ENCODE peak calls at places on chromosomes 4 and X, in five cellular contexts. H, X, Y, L and F are unnamed samples.

GRCh38 chr4:48493485-48494100 is 3.5 kb downstream of the ZAR1 start:
- DNase-seq in H (no peak), X (no peak), Y (no peak), L (no peak), F (no peak)

GRCh38 chrX:68492583-68492982 is 6.3 kb upstream of the YIPF6 start:
- DNase-seq in H (no peak), X (no peak), Y (no peak), L (no peak), F (no peak)

GRCh38 chrX:82320554-82320953 is 1118.7 kb downstream of the SH3BGRL start:
- DNase-seq in H (no peak), X (no peak), Y (no peak), L (no peak), F (no peak)

GRCh38 chr4:164012396-164013027 is 518.0 kb downstream of the TMA16 start:
- DNase-seq in H (no peak), X (no peak), Y (no peak), L (no peak), F (peak; percentile 79)

GRCh38 chr4:128553665-128554515 is 255.6 kb upstream of the JADE1 start:
- DNase-seq in H (peak; percentile 57), X (no peak), Y (no peak), L (no peak), F (peak; percentile 53)

GRCh38 chrX:109632906-109633504 is 8.0 kb upstream of the KCNE5 start:
- DNase-seq in H (no peak), X (peak; percentile 50), Y (peak; percentile 34), L (peak; percentile 26), F (no peak)

GRCh38 chr4:24662065-24662464 is 77.7 kb upstream of the DHX15 start:
- DNase-seq in H (no peak), X (no peak), Y (no peak), L (no peak), F (no peak)

GRCh38 chr4:54067163-54067562 is 2.8 kb upstream of the CHIC2 start:
- DNase-seq in H (peak; percentile 71), X (peak; percentile 88), Y (no peak), L (peak; percentile 71), F (no peak)

GRCh38 chrX:16544969-16545368 is 105.0 kb upstream of the S100G start:
- DNase-seq in H (no peak), X (no peak), Y (no peak), L (no peak), F (no peak)

GRCh38 chr4:896216-896615 is 35.9 kb downstream of the GAK start:
- DNase-seq in H (no peak), X (no peak), Y (no peak), L (no peak), F (no peak)

GRCh38 chr4:120431180-120431579 is 364.5 kb upstream of the MAD2L1 start:
- DNase-seq in H (no peak), X (no peak), Y (no peak), L (no peak), F (no peak)

GRCh38 chr4:59091376-59092142 is 1981.4 kb upstream of the IGFBP7 start:
- DNase-seq in H (no peak), X (no peak), Y (no peak), L (no peak), F (no peak)

GRCh38 chr4:76952631-76953587 is 3.4 kb downstream of the SEPTIN11 start:
- DNase-seq in H (no peak), X (peak; percentile 34), Y (no peak), L (no peak), F (peak; percentile 39)

GRCh38 chrX:129984196-129984962 is 1.9 kb downstream of the BCORL1 start:
- DNase-seq in H (no peak), X (peak; percentile 43), Y (peak; percentile 73), L (no peak), F (peak; percentile 52)

GRCh38 chr4:128384765-128385164 is 97.2 kb upstream of the PGRMC2 start:
- DNase-seq in H (no peak), X (no peak), Y (no peak), L (no peak), F (no peak)

GRCh38 chr4:4857001-4857808 is 2.3 kb upstream of the MSX1 start:
- DNase-seq in H (no peak), X (no peak), Y (no peak), L (no peak), F (no peak)

GRCh38 chrX:129961180-129962083 is 21.0 kb upstream of the BCORL1 start:
- DNase-seq in H (peak; percentile 68), X (peak; percentile 12), Y (peak; percentile 88), L (no peak), F (peak; percentile 87)

GRCh38 chrX:137430301-137430700 is 135.6 kb upstream of the ZIC3 start:
- DNase-seq in H (no peak), X (no peak), Y (no peak), L (no peak), F (no peak)

GRCh38 chr4:130035391-130035790 is 939.4 kb downstream of the C4orf33 start:
- DNase-seq in H (no peak), X (no peak), Y (no peak), L (no peak), F (no peak)

GRCh38 chrX:153817291-153817690 is 13.1 kb downstream of the PDZD4 start:
- DNase-seq in H (no peak), X (no peak), Y (no peak), L (no peak), F (no peak)

GRCh38 chrX:153819398-153820083 is 10.8 kb downstream of the PDZD4 start:
- DNase-seq in H (no peak), X (no peak), Y (no peak), L (no peak), F (no peak)

GRCh38 chrX:153818571-153819397 is 11.6 kb downstream of the PDZD4 start:
- DNase-seq in H (no peak), X (peak; percentile 43), Y (peak; percentile 91), L (no peak), F (no peak)

GRCh38 chrX:153814591-153815315 is 15.6 kb downstream of the PDZD4 start:
- DNase-seq in H (no peak), X (no peak), Y (no peak), L (no peak), F (no peak)

GRCh38 chrX:153816821-153817220 is 13.5 kb downstream of the PDZD4 start:
- DNase-seq in H (no peak), X (no peak), Y (peak; percentile 48), L (no peak), F (no peak)
- H3K4me3 ChIP-seq in H (no peak overlapping the region), X (no peak overlapping the region), Y (no peak overlapping the region), L (no peak overlapping the region), F (no peak overlapping the region)

GRCh38 chr4:115418997-115419396 is 305.6 kb upstream of the NDST4 start:
- DNase-seq in H (no peak), X (no peak), Y (no peak), L (no peak), F (no peak)
- H3K27ac ChIP-seq in H (no peak overlapping the region), X (no peak overlapping the region), Y (no peak overlapping the region), L (no peak overlapping the region), F (no peak overlapping the region)

DNA sequence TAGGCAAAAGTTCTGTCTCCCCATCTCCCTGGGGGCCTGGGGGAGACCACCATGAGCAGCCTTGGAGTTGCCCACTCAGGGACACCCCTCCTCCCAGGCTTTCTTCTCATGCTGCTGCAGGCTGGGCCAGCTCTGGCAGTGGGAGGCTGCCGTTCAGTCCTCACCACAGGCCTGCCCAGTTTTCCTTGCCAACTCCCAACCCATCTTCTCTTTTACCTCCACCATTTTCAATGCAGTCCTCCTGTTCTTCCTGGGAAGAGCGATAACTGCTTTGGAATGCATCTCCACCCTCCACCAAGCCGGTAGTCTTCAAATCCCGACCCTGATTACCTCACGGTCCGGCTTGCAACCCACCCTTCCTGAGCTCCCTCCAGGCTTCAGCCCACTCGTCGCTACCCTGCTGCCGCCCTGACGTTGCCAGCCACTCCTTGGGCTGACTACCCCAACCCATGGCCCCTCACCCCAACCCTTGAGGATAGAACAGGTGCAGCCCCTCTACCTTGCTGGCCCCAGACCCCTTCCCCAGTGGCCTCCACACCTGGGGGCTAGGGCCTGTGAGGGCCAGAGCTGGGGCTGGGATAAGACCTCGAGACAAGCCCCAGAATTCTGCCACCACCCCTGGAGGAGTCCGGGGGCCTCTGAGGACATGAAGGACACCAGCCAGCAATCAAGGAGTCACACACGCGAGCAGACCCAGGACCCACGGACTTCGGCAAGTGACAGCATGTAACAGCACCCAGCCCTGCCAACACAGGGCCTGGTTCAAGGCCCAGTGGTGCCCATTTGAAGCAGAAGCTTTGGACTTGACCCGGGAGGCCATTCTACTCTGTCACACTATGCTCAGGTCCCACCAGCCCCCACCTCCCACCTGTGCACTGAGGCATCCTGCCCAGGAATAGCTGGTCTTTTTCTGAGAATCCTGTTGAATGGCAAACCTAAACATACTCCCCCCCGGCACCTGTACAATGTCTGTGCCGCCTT is 9.2 kb downstream of the WDR1 start:
- DNase-seq in H (no peak), X (peak; percentile 69), Y (no peak), L (peak; percentile 28), F (no peak)
- H4K20me1 ChIP-seq in H (peaks cover 76% of the 10 kb centered on the region), X (peaks cover 5% of the 10 kb centered on the region), Y (peaks cover 68% of the 10 kb centered on the region), L (peaks cover 96% of the 10 kb centered on the region), F (peaks cover 74% of the 10 kb centered on the region)

DNA sequence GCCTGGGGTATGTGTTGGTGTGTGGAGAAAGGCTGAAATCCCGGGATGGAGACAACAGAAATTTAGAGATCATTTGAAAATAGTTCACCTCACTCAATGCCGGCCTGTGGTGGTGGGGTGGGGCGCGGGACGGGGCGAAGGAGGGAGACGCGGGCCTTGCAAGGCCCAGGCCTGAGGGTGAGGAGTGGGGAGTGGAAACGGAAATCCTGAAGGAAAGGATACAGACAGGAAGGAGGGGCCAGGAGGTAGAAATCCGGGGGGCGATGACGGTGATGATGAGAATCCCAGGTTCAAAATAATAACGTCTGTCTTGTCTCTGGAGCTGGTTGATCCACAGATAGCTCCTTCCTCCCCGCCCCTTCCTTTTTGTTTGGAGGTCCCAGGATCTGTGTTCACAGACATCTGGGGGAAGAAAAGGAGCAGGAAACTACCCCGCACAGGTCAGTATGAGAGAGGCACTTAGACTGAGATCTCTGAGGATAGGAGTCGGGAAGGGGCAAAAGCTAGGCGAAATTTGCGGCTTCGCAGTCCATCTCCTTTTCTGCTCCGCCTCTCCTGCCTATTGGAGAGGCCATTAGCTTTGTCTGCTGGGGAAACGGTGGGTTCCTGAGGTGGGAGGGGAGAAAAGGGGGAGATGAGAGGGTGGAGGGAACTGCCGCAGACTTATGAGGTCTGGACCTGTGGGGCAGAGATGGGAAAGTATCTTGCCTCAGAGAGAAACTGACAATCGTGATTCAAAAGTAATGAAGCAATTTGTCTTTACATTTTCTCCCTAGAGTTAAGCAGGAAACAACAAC is 760 bp downstream of the TCEAL7 start:
- DNase-seq in H (no peak), X (peak; percentile 20), Y (no peak), L (peak; percentile 2), F (no peak)
- H3K4me3 ChIP-seq in H (no peak overlapping the region), X (peak overlapping the region; percentile 70), Y (no peak overlapping the region), L (peak overlapping the region; percentile 49), F (no peak overlapping the region)

GRCh38 chrX:40721489-40722106 is 13.7 kb downstream of the MED14 start:
- DNase-seq in H (no peak), X (no peak), Y (no peak), L (no peak), F (no peak)

GRCh38 chrX:40720386-40720785 is 15.0 kb downstream of the MED14 start:
- DNase-seq in H (no peak), X (no peak), Y (no peak), L (no peak), F (no peak)

GRCh38 chrX:40720811-40721210 is 14.5 kb downstream of the MED14 start:
- DNase-seq in H (no peak), X (no peak), Y (no peak), L (no peak), F (no peak)

GRCh38 chrX:40719731-40720130 is 15.6 kb downstream of the MED14 start:
- DNase-seq in H (no peak), X (no peak), Y (no peak), L (peak; percentile 45), F (no peak)

DNA sequence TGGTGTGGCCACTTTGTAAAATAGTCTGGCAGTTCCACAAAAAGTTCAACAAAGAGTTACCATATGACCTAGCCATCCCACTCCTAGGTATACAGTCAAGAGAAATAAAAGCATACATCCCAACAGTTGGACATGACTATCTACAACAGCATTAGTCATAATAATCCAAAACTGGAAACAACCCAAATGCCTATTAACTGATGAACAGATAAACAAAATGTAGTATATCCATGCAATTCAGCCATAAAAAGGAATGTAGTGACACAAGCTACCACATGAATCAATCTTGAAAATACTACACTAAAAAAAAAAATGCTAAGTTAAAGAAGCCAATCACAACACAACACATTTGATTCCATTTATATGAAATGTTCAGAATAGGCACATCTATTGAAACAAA is 16.1 kb downstream of the MED14 start:
- DNase-seq in H (peak; percentile 54), X (peak; percentile 39), Y (no peak), L (peak; percentile 89), F (no peak)
- H3K27ac ChIP-seq in H (no peak overlapping the region), X (peak overlapping the region; percentile 18), Y (no peak overlapping the region), L (peak overlapping the region; percentile 31), F (no peak overlapping the region)